ENCODE peak calls at places on chromosomes 4 and X, in nine cellular contexts. J, O, Q, W, X, M, D, I and F are unnamed samples.

GRCh38 chr4:8428288-8429097 is 12.0 kb downstream of the ACOX3 start:
- DNase-seq in J (no peak), O (peak), Q (peak), W (peak), X (peak), M (peak), D (peak), I (peak), F (peak)

GRCh38 chr4:153788419-153789276 is at the start of gene SFRP2:
- DNase-seq in J (no peak), O (no peak), Q (peak), W (no peak), X (peak), M (no peak), D (no peak), I (no peak), F (peak)

GRCh38 chrX:134171661-134172587 is 65.1 kb upstream of the CCDC160 start:
- DNase-seq in J (no peak), O (peak), Q (peak), W (no peak), X (peak), M (no peak), D (no peak), I (peak), F (peak)

GRCh38 chr4:78937837-78938236 is 1.4 kb downstream of the PAQR3 start:
- DNase-seq in J (no peak), O (no peak), Q (no peak), W (no peak), X (no peak), M (no peak), D (no peak), I (no peak), F (no peak)

GRCh38 chrX:154542723-154543424 is 3.8 kb downstream of the G6PD start:
- DNase-seq in J (no peak), O (no peak), Q (no peak), W (no peak), X (peak), M (peak), D (no peak), I (no peak), F (peak)

GRCh38 chr4:155543126-155543765 is 123.4 kb upstream of the GUCY1A1 start:
- DNase-seq in J (no peak), O (no peak), Q (no peak), W (peak), X (no peak), M (no peak), D (no peak), I (no peak), F (no peak)

GRCh38 chr4:109912706-109913621 is at the start of gene EGF:
- DNase-seq in J (peak), O (no peak), Q (peak), W (peak), X (no peak), M (no peak), D (no peak), I (no peak), F (no peak)

GRCh38 chr4:112552668-112553067 is 36.7 kb upstream of the NEUROG2 start:
- DNase-seq in J (peak), O (no peak), Q (no peak), W (peak), X (no peak), M (no peak), D (no peak), I (no peak), F (no peak)

GRCh38 chr4:138062929-138063328 is 179.2 kb downstream of the SLC7A11 start:
- DNase-seq in J (no peak), O (no peak), Q (no peak), W (peak), X (no peak), M (no peak), D (no peak), I (no peak), F (no peak)

GRCh38 chrX:108173874-108174273 is 82.3 kb downstream of the ATG4A start:
- DNase-seq in J (no peak), O (no peak), Q (no peak), W (no peak), X (no peak), M (no peak), D (no peak), I (no peak), F (no peak)

GRCh38 chr4:54227261-54228063 is 1.6 kb upstream of the PDGFRA start:
- DNase-seq in J (no peak), O (peak), Q (no peak), W (peak), X (peak), M (no peak), D (no peak), I (no peak), F (peak)

GRCh38 chrX:65643786-65644111 is 23.7 kb upstream of the MSN start:
- DNase-seq in J (no peak), O (no peak), Q (no peak), W (no peak), X (no peak), M (no peak), D (no peak), I (no peak), F (no peak)

GRCh38 chrX:106168107-106168506 is at the start of gene PWWP3B:
- DNase-seq in J (no peak), O (no peak), Q (no peak), W (peak), X (no peak), M (no peak), D (no peak), I (peak), F (no peak)

GRCh38 chr4:101020956-101021355 is 326.4 kb downstream of the PPP3CA start:
- DNase-seq in J (peak), O (no peak), Q (no peak), W (peak), X (no peak), M (peak), D (no peak), I (no peak), F (no peak)

GRCh38 chr4:1412376-1413220 is 6.4 kb upstream of the NKX1-1 start:
- DNase-seq in J (no peak), O (peak), Q (no peak), W (no peak), X (no peak), M (no peak), D (no peak), I (no peak), F (no peak)

GRCh38 chr4:150212927-150213326 is 134.7 kb downstream of the DCLK2 start:
- DNase-seq in J (no peak), O (no peak), Q (no peak), W (no peak), X (no peak), M (no peak), D (no peak), I (no peak), F (no peak)

GRCh38 chr4:110631582-110632505 is 9.0 kb upstream of the PITX2 start:
- DNase-seq in J (peak), O (peak), Q (peak), W (peak), X (peak), M (peak), D (no peak), I (peak), F (peak)

GRCh38 chrX:1164322-1165288 is 47.8 kb downstream of the CRLF2 start:
- DNase-seq in J (no peak), O (no peak), Q (no peak), W (no peak), X (no peak), M (peak), D (no peak), I (peak), F (no peak)

GRCh38 chr4:78747328-78747946 is 28.7 kb upstream of the BMP2K start:
- DNase-seq in J (peak), O (no peak), Q (no peak), W (no peak), X (no peak), M (no peak), D (no peak), I (no peak), F (no peak)

GRCh38 chr4:142473218-142473959 is 372.7 kb downstream of the INPP4B start:
- DNase-seq in J (no peak), O (no peak), Q (no peak), W (no peak), X (no peak), M (no peak), D (no peak), I (no peak), F (no peak)

GRCh38 chr4:181525641-181526040 is 717.6 kb upstream of the TENM3 start:
- DNase-seq in J (no peak), O (no peak), Q (no peak), W (no peak), X (no peak), M (no peak), D (peak), I (no peak), F (no peak)

GRCh38 chr4:101594588-101594987 is 195.9 kb upstream of the BANK1 start:
- DNase-seq in J (no peak), O (no peak), Q (no peak), W (no peak), X (no peak), M (no peak), D (no peak), I (peak), F (no peak)

GRCh38 chr4:129248621-129249020 is 152.7 kb downstream of the C4orf33 start:
- DNase-seq in J (no peak), O (no peak), Q (no peak), W (no peak), X (no peak), M (no peak), D (no peak), I (no peak), F (no peak)

GRCh38 chrX:46573896-46574336 is 351 bp downstream of the CHST7 start:
- DNase-seq in J (no peak), O (peak), Q (no peak), W (peak), X (peak), M (peak), D (peak), I (peak), F (peak)

GRCh38 chr4:104677122-104677521 is 182.4 kb upstream of the CXXC4 start:
- DNase-seq in J (no peak), O (no peak), Q (no peak), W (peak), X (no peak), M (no peak), D (peak), I (peak), F (no peak)

GRCh38 chr4:137980641-137981040 is 261.5 kb downstream of the SLC7A11 start:
- DNase-seq in J (no peak), O (no peak), Q (no peak), W (no peak), X (no peak), M (no peak), D (no peak), I (no peak), F (no peak)

GRCh38 chr4:17356926-17357325 is 155.0 kb downstream of the QDPR start:
- DNase-seq in J (no peak), O (no peak), Q (no peak), W (no peak), X (no peak), M (no peak), D (no peak), I (no peak), F (no peak)

GRCh38 chr4:41538017-41538733 is at the start of gene LIMCH1:
- DNase-seq in J (no peak), O (peak), Q (no peak), W (no peak), X (no peak), M (no peak), D (no peak), I (peak), F (no peak)

GRCh38 chrX:107861056-107861455 is 35.4 kb downstream of the MID2 start:
- DNase-seq in J (no peak), O (no peak), Q (no peak), W (no peak), X (no peak), M (no peak), D (no peak), I (no peak), F (no peak)

GRCh38 chrX:63754141-63754859 is 30.7 kb downstream of the ARHGEF9 start:
- DNase-seq in J (no peak), O (no peak), Q (no peak), W (peak), X (peak), M (peak), D (no peak), I (peak), F (peak)

GRCh38 chr4:47525154-47525819 is 40.2 kb downstream of the ATP10D start:
- DNase-seq in J (peak), O (no peak), Q (no peak), W (peak), X (no peak), M (no peak), D (no peak), I (no peak), F (no peak)

GRCh38 chr4:78417603-78418002 is 134.0 kb upstream of the ANXA3 start:
- DNase-seq in J (no peak), O (no peak), Q (no peak), W (no peak), X (no peak), M (no peak), D (no peak), I (no peak), F (no peak)

GRCh38 chr4:87270144-87270543 is 49.7 kb upstream of the KLHL8 start:
- DNase-seq in J (peak), O (no peak), Q (peak), W (peak), X (peak), M (peak), D (peak), I (no peak), F (no peak)